ENCODE peak calls at places on chromosomes 5 and 9, in ten cellular contexts. F is SK-N-SH, U is dermis blood vessel endothelial cell, G is Right ventricle myocardium inferior, J is naive B cell, H is NCI-H526, P is globus pallidus, B is HS-5, N is mucosa of gallbladder, A is sciatic nerve. Z is an unnamed sample.

GRCh38 chr5:136058031-136058971 is 29.5 kb downstream of the TGFBI start:
- DNase-seq in F (no peak), U (peak), G (no peak), J (no peak), H (no peak), P (no peak), B (peak), N (peak), A (peak), Z (no peak)

GRCh38 chr9:106107716-106108115 is 413.4 kb downstream of the TMEM38B start:
- DNase-seq in F (no peak), U (no peak), G (no peak), J (no peak), H (no peak), P (no peak), B (no peak), N (no peak), A (no peak), Z (no peak)

GRCh38 chr5:141597814-141598213 is 21.0 kb downstream of the DIAPH1 start:
- DNase-seq in F (no peak), U (no peak), G (no peak), J (no peak), H (no peak), P (no peak), B (no peak), N (no peak), A (no peak), Z (no peak)

GRCh38 chr9:100066539-100066938 is 32.3 kb downstream of the ERP44 start:
- DNase-seq in F (no peak), U (peak), G (no peak), J (peak), H (no peak), P (peak), B (no peak), N (no peak), A (no peak), Z (no peak)

GRCh38 chr5:153585616-153586015 is 95.1 kb downstream of the GRIA1 start:
- DNase-seq in F (no peak), U (no peak), G (no peak), J (no peak), H (no peak), P (no peak), B (no peak), N (no peak), A (no peak), Z (no peak)

GRCh38 chr5:173016621-173017046 is 33.1 kb downstream of the ATP6V0E1 start:
- DNase-seq in F (no peak), U (peak), G (no peak), J (no peak), H (no peak), P (peak), B (no peak), N (peak), A (peak), Z (peak)

GRCh38 chr5:138757061-138757776 is 4.0 kb downstream of the CTNNA1 start:
- DNase-seq in F (no peak), U (no peak), G (no peak), J (no peak), H (no peak), P (no peak), B (no peak), N (no peak), A (no peak), Z (no peak)

GRCh38 chr9:136656795-136657611 is 5.7 kb upstream of the EGFL7 start:
- DNase-seq in F (no peak), U (peak), G (no peak), J (no peak), H (no peak), P (no peak), B (no peak), N (no peak), A (no peak), Z (no peak)

GRCh38 chr9:129309906-129310305 is 131.8 kb upstream of the IER5L start:
- DNase-seq in F (no peak), U (no peak), G (no peak), J (no peak), H (no peak), P (no peak), B (no peak), N (no peak), A (peak), Z (no peak)

GRCh38 chr9:20558609-20559016 is 63.7 kb downstream of the MLLT3 start:
- DNase-seq in F (no peak), U (peak), G (no peak), J (no peak), H (peak), P (no peak), B (peak), N (no peak), A (no peak), Z (peak)

GRCh38 chr5:138543730-138544104 is 681 bp upstream of the ETF1 start:
- DNase-seq in F (peak), U (no peak), G (no peak), J (no peak), H (no peak), P (no peak), B (no peak), N (no peak), A (no peak), Z (peak)

GRCh38 chr5:58751222-58751621 is 168.3 kb downstream of the RAB3C start:
- DNase-seq in F (peak), U (peak), G (no peak), J (no peak), H (no peak), P (no peak), B (peak), N (no peak), A (no peak), Z (no peak)

GRCh38 chr9:28073278-28073677 is 500.0 kb upstream of the C9orf72 start:
- DNase-seq in F (peak), U (peak), G (no peak), J (no peak), H (no peak), P (peak), B (peak), N (peak), A (no peak), Z (peak)

GRCh38 chr5:5650242-5650641 is 227.8 kb downstream of the ICE1 start:
- DNase-seq in F (no peak), U (no peak), G (no peak), J (no peak), H (peak), P (no peak), B (no peak), N (no peak), A (no peak), Z (no peak)

GRCh38 chr5:66933066-66933465 is 263.5 kb downstream of the CD180 start:
- DNase-seq in F (no peak), U (peak), G (no peak), J (no peak), H (no peak), P (no peak), B (peak), N (no peak), A (no peak), Z (no peak)

GRCh38 chr5:54727874-54728273 is 210.3 kb downstream of the SNX18 start:
- DNase-seq in F (no peak), U (no peak), G (no peak), J (no peak), H (no peak), P (no peak), B (no peak), N (no peak), A (no peak), Z (no peak)

GRCh38 chr9:20396509-20396908 is 225.8 kb downstream of the MLLT3 start:
- DNase-seq in F (no peak), U (no peak), G (no peak), J (no peak), H (no peak), P (no peak), B (no peak), N (no peak), A (no peak), Z (no peak)

GRCh38 chr9:94665606-94666005 is 26.3 kb upstream of the FBP1 start:
- DNase-seq in F (no peak), U (no peak), G (no peak), J (no peak), H (no peak), P (no peak), B (no peak), N (no peak), A (no peak), Z (no peak)

GRCh38 chr5:151699071-151699901 is 12.6 kb upstream of the SPARC start:
- DNase-seq in F (no peak), U (peak), G (peak), J (no peak), H (no peak), P (no peak), B (peak), N (peak), A (peak), Z (peak)

GRCh38 chr5:8417316-8418048 is 548.5 kb downstream of the MTRR start:
- DNase-seq in F (no peak), U (no peak), G (no peak), J (no peak), H (no peak), P (no peak), B (no peak), N (no peak), A (no peak), Z (no peak)

GRCh38 chr9:33355933-33356332 is 46.4 kb downstream of the AQP7 start:
- DNase-seq in F (no peak), U (no peak), G (no peak), J (no peak), H (no peak), P (no peak), B (no peak), N (no peak), A (no peak), Z (no peak)

GRCh38 chr5:423233-423565 is 19.8 kb upstream of the EXOC3 start:
- DNase-seq in F (no peak), U (no peak), G (no peak), J (no peak), H (no peak), P (no peak), B (no peak), N (no peak), A (no peak), Z (no peak)

GRCh38 chr5:74166064-74166463 is 474.5 kb downstream of the ENC1 start:
- DNase-seq in F (no peak), U (peak), G (no peak), J (no peak), H (no peak), P (no peak), B (no peak), N (no peak), A (no peak), Z (no peak)

GRCh38 chr5:35161637-35162248 is 68.5 kb downstream of the PRLR start:
- DNase-seq in F (no peak), U (no peak), G (no peak), J (no peak), H (no peak), P (no peak), B (no peak), N (no peak), A (no peak), Z (no peak)

GRCh38 chr5:51172853-51173635 is 210.2 kb upstream of the ISL1 start:
- DNase-seq in F (no peak), U (no peak), G (no peak), J (no peak), H (no peak), P (no peak), B (no peak), N (no peak), A (no peak), Z (peak)

GRCh38 chr5:69007726-69008368 is 86.0 kb upstream of the SLC30A5 start:
- DNase-seq in F (peak), U (peak), G (no peak), J (peak), H (peak), P (peak), B (no peak), N (peak), A (peak), Z (peak)

GRCh38 chr5:27402828-27403227 is 364.4 kb upstream of the CDH9 start:
- DNase-seq in F (no peak), U (no peak), G (no peak), J (no peak), H (no peak), P (no peak), B (peak), N (no peak), A (no peak), Z (no peak)

GRCh38 chr5:156473271-156473935 is 146.4 kb downstream of the SGCD start:
- DNase-seq in F (no peak), U (no peak), G (no peak), J (no peak), H (no peak), P (no peak), B (no peak), N (no peak), A (no peak), Z (no peak)

GRCh38 chr9:36063804-36064447 is 27.2 kb downstream of the RECK start:
- DNase-seq in F (no peak), U (no peak), G (no peak), J (no peak), H (no peak), P (no peak), B (peak), N (no peak), A (no peak), Z (no peak)

GRCh38 chr9:92146610-92147009 is 31.4 kb upstream of the SPTLC1 start:
- DNase-seq in F (no peak), U (peak), G (no peak), J (no peak), H (no peak), P (no peak), B (no peak), N (no peak), A (no peak), Z (no peak)

GRCh38 chr9:121133104-121133816 is 58.5 kb downstream of the CNTRL start:
- DNase-seq in F (no peak), U (no peak), G (peak), J (peak), H (no peak), P (no peak), B (no peak), N (peak), A (peak), Z (peak)

GRCh38 chr9:124660341-124660801 is 110.7 kb downstream of the NR6A1 start:
- DNase-seq in F (peak), U (peak), G (no peak), J (peak), H (peak), P (peak), B (no peak), N (no peak), A (no peak), Z (peak)

GRCh38 chr5:175654346-175654745 is 3.5 kb upstream of the HRH2 start:
- DNase-seq in F (no peak), U (no peak), G (no peak), J (no peak), H (no peak), P (no peak), B (no peak), N (no peak), A (no peak), Z (no peak)

GRCh38 chr5:157303667-157304327 is 37.9 kb downstream of the CYFIP2 start:
- DNase-seq in F (no peak), U (no peak), G (peak), J (no peak), H (no peak), P (no peak), B (no peak), N (no peak), A (no peak), Z (peak)